ENCODE peak calls at places on chromosomes 7 and 10, in four cellular contexts. U is heart right ventricle; H is stimulated activated CD8-positive, alpha-beta memory T cell treated with anti-CD3 and anti-CD28 coated beads, Interleukin-7, amount 100 ng/mL, for 1 hour; L is mesothelial cell of epicardium. R is an unnamed sample.

GRCh38 chr7:81618400-81619014 is 151.3 kb downstream of the HGF start:
- DNase-seq in U (no peak), H (no peak), L (no peak), R (no peak)

GRCh38 chr7:75040512-75040911 is 33.1 kb downstream of the RCC1L start:
- DNase-seq in U (no peak), H (no peak), L (no peak), R (no peak)

GRCh38 chr10:65571011-65571570 is 1354.7 kb upstream of the LRRTM3 start:
- DNase-seq in U (no peak), H (no peak), L (no peak), R (no peak)

GRCh38 chr10:29438271-29438670 is 149.4 kb downstream of the LYZL1 start:
- DNase-seq in U (no peak), H (no peak), L (no peak), R (no peak)

GRCh38 chr10:104339469-104340098 is 1.3 kb upstream of the ITPRIP start:
- DNase-seq in U (no peak), H (no peak), L (no peak), R (no peak)

GRCh38 chr10:78066728-78067430 is 33.2 kb downstream of the RPS24 start:
- DNase-seq in U (no peak), H (no peak), L (no peak), R (no peak)

GRCh38 chr10:25508112-25508815 is 333.5 kb downstream of the GPR158 start:
- DNase-seq in U (no peak), H (no peak), L (no peak), R (no peak)

GRCh38 chr7:20862554-20862953 is 75.9 kb upstream of the SP8 start:
- DNase-seq in U (no peak), H (no peak), L (no peak), R (no peak)

GRCh38 chr7:13800694-13801448 is 188.6 kb downstream of the ETV1 start:
- DNase-seq in U (no peak), H (no peak), L (no peak), R (no peak)

GRCh38 chr7:140200102-140200989 is 23.6 kb upstream of the KDM7A start:
- DNase-seq in U (no peak), H (no peak), L (no peak), R (peak)

GRCh38 chr7:85000973-85001372 is 185.9 kb downstream of the SEMA3D start:
- DNase-seq in U (no peak), H (no peak), L (no peak), R (no peak)

GRCh38 chr7:54015251-54015650 is 526.9 kb upstream of the VSTM2A start:
- DNase-seq in U (no peak), H (no peak), L (no peak), R (no peak)

GRCh38 chr7:155702616-155703015 is 58.2 kb downstream of the RBM33 start:
- DNase-seq in U (no peak), H (no peak), L (no peak), R (no peak)

GRCh38 chr10:93879273-93879672 is 14.5 kb upstream of the SLC35G1 start:
- DNase-seq in U (no peak), H (no peak), L (no peak), R (no peak)

GRCh38 chr7:23918856-23919255 is 208.8 kb downstream of the STK31 start:
- DNase-seq in U (no peak), H (no peak), L (no peak), R (no peak)

GRCh38 chr7:20576166-20576660 is 39.3 kb upstream of the ABCB5 start:
- DNase-seq in U (no peak), H (no peak), L (no peak), R (no peak)

GRCh38 chr7:112131016-112131415 is 75.2 kb downstream of the DOCK4 start:
- DNase-seq in U (no peak), H (no peak), L (no peak), R (no peak)

GRCh38 chr10:78212134-78212785 is 178.6 kb downstream of the RPS24 start:
- DNase-seq in U (peak), H (no peak), L (no peak), R (peak)

GRCh38 chr10:75717126-75717916 is 285.9 kb downstream of the LRMDA start:
- DNase-seq in U (no peak), H (no peak), L (no peak), R (no peak)

GRCh38 chr10:60430017-60430416 is 40.3 kb upstream of the ANK3 start:
- DNase-seq in U (no peak), H (no peak), L (no peak), R (no peak)

GRCh38 chr7:129989466-129989865 is 36.7 kb upstream of the UBE2H start:
- DNase-seq in U (no peak), H (no peak), L (peak), R (no peak)

GRCh38 chr10:1550616-1551015 is 186.7 kb downstream of the ADARB2 start:
- DNase-seq in U (no peak), H (no peak), L (no peak), R (no peak)

GRCh38 chr7:85074016-85074415 is 112.8 kb downstream of the SEMA3D start:
- DNase-seq in U (no peak), H (no peak), L (no peak), R (no peak)

GRCh38 chr10:107409517-107409916 is 245.0 kb upstream of the SORCS1 start:
- DNase-seq in U (no peak), H (no peak), L (no peak), R (no peak)

GRCh38 chr7:116802784-116803183 is 59.6 kb upstream of the CAPZA2 start:
- DNase-seq in U (no peak), H (no peak), L (no peak), R (no peak)

GRCh38 chr10:72525277-72525676 is 100.6 kb downstream of the MICU1 start:
- DNase-seq in U (no peak), H (no peak), L (no peak), R (no peak)

GRCh38 chr10:16965740-16966447 is 148.7 kb upstream of the RSU1 start:
- DNase-seq in U (no peak), H (no peak), L (no peak), R (peak)

GRCh38 chr10:132850246-132850645 is 64.3 kb upstream of the NKX6-2 start:
- DNase-seq in U (no peak), H (no peak), L (no peak), R (no peak)

GRCh38 chr10:15742831-15743230 is 23.1 kb upstream of the ITGA8 start:
- DNase-seq in U (no peak), H (no peak), L (no peak), R (no peak)

GRCh38 chr7:133540096-133540860 is 287.4 kb downstream of the EXOC4 start:
- DNase-seq in U (no peak), H (no peak), L (no peak), R (no peak)

GRCh38 chr7:130960208-130960988 is 226.4 kb upstream of the KLF14 start:
- DNase-seq in U (no peak), H (no peak), L (no peak), R (no peak)

GRCh38 chr7:156578978-156579430 is 61.6 kb upstream of the RNF32 start:
- DNase-seq in U (no peak), H (no peak), L (no peak), R (no peak)

GRCh38 chr10:114471906-114472873 is 67.9 kb upstream of the AFAP1L2 start:
- DNase-seq in U (no peak), H (no peak), L (no peak), R (no peak)

GRCh38 chr10:61600389-61600788 is 62.3 kb upstream of the CABCOCO1 start:
- DNase-seq in U (no peak), H (no peak), L (no peak), R (no peak)

GRCh38 chr7:119545118-119545517 is 727.9 kb upstream of the KCND2 start:
- DNase-seq in U (no peak), H (no peak), L (no peak), R (no peak)

GRCh38 chr7:129480674-129481363 is 21.5 kb upstream of the SMKR1 start:
- DNase-seq in U (no peak), H (no peak), L (no peak), R (no peak)